ENCODE peak calls at places on chromosomes 12 and 14, in ten cellular contexts. Y is A549, E is thyroid gland, U is Peyer's patch, P is sigmoid colon, X is ovary, H is esophagus squamous epithelium, N is body of pancreas, R is HCT116, M is uterus. G is an unnamed sample.

GRCh38 chr14:91835197-91835919 is 32.0 kb downstream of the TC2N start:
- DNase-seq in E (peak), R (no peak), Y (no peak), N (peak), U (peak), H (no peak), X (no peak), M (no peak), P (no peak), G (no peak)

GRCh38 chr14:36856095-36856878 is 194.6 kb downstream of the PAX9 start:
- DNase-seq in P (no peak), E (no peak), M (no peak), N (no peak), X (no peak), R (no peak), H (no peak), U (no peak), Y (no peak), G (no peak)

GRCh38 chr12:107320929-107321618 is 227.7 kb upstream of the CRY1 start:
- DNase-seq in Y (peak), N (peak), P (no peak), H (no peak), R (no peak), M (no peak), E (peak), X (no peak), U (peak), G (peak)

GRCh38 chr14:64507376-64508156 is 3.0 kb downstream of the ZBTB1 start:
- DNase-seq in U (peak), N (peak), X (no peak), R (no peak), M (no peak), H (no peak), P (no peak), Y (no peak), E (no peak), G (no peak)

GRCh38 chr12:57606399-57606798 is 1.8 kb downstream of the DTX3 start:
- DNase-seq in U (no peak), M (no peak), N (no peak), E (no peak), Y (no peak), X (no peak), R (no peak), P (no peak), H (no peak), G (no peak)

GRCh38 chr14:92443741-92444140 is 69.8 kb upstream of the RIN3 start:
- DNase-seq in R (no peak), N (no peak), P (no peak), Y (no peak), X (no peak), H (no peak), E (no peak), U (no peak), M (no peak), G (no peak)

GRCh38 chr12:124573839-124574786 is 6.7 kb upstream of the NCOR2 start:
- DNase-seq in H (no peak), X (no peak), M (no peak), N (no peak), U (no peak), P (no peak), Y (no peak), E (peak), R (no peak), G (no peak)

GRCh38 chr12:105156260-105156659 is 48.7 kb downstream of the WASHC4 start:
- DNase-seq in P (no peak), Y (no peak), R (no peak), M (no peak), E (no peak), H (no peak), X (no peak), N (no peak), U (no peak), G (no peak)

GRCh38 chr12:39329015-39329414 is 113.9 kb downstream of the KIF21A start:
- DNase-seq in Y (no peak), P (no peak), R (no peak), H (no peak), M (no peak), E (no peak), X (no peak), N (no peak), U (no peak), G (no peak)

GRCh38 chr12:130523863-130524614 is 186.4 kb downstream of the PIWIL1 start:
- DNase-seq in H (no peak), N (no peak), R (no peak), P (no peak), X (no peak), U (no peak), M (no peak), E (no peak), Y (no peak), G (no peak)

GRCh38 chr12:113186033-113186365 is 478 bp downstream of the RITA1 start:
- DNase-seq in N (no peak), X (no peak), Y (peak), H (no peak), U (no peak), P (no peak), R (no peak), M (no peak), E (no peak), G (no peak)

GRCh38 chr14:84225243-84225642 is 1304.7 kb upstream of the FLRT2 start:
- DNase-seq in R (no peak), P (peak), Y (no peak), U (no peak), N (peak), X (peak), H (no peak), M (no peak), E (peak), G (no peak)

GRCh38 chr12:107493646-107494045 is 192.0 kb upstream of the PWP1 start:
- DNase-seq in R (no peak), Y (no peak), U (no peak), N (no peak), H (no peak), E (peak), P (peak), X (no peak), M (no peak), G (no peak)

GRCh38 chr12:28951941-28952340 is 197.1 kb upstream of the FAR2 start:
- DNase-seq in M (no peak), Y (no peak), X (no peak), R (no peak), U (no peak), P (no peak), H (no peak), N (no peak), E (no peak), G (no peak)

GRCh38 chr12:116058574-116058973 is 218.9 kb downstream of the MED13L start:
- DNase-seq in E (no peak), R (no peak), Y (no peak), M (no peak), U (no peak), X (no peak), H (no peak), N (no peak), P (no peak), G (no peak)

GRCh38 chr12:10721654-10722501 is 1.2 kb downstream of the YBX3 start:
- DNase-seq in H (peak), U (peak), E (peak), M (peak), X (peak), Y (peak), R (peak), N (peak), P (peak), G (peak)

GRCh38 chr12:52027085-52027843 is 20.5 kb downstream of the TAMALIN start:
- DNase-seq in E (no peak), Y (no peak), U (no peak), M (no peak), X (no peak), R (no peak), N (no peak), P (peak), H (no peak), G (no peak)

GRCh38 chr12:47247418-47247817 is 167.7 kb upstream of the AMIGO2 start:
- DNase-seq in Y (no peak), H (no peak), M (no peak), E (peak), U (no peak), P (no peak), R (no peak), X (no peak), N (peak), G (no peak)

GRCh38 chr14:28308727-28309126 is 457.9 kb upstream of the FOXG1 start:
- DNase-seq in P (no peak), N (no peak), M (no peak), U (no peak), Y (peak), X (no peak), E (no peak), R (no peak), H (no peak), G (no peak)

GRCh38 chr12:131091413-131091975 is 137.8 kb downstream of the ADGRD1 start:
- DNase-seq in Y (no peak), H (no peak), N (no peak), E (no peak), M (peak), U (peak), X (peak), R (no peak), P (peak), G (peak)

GRCh38 chr14:75610839-75611238 is 32.4 kb downstream of the FLVCR2 start:
- DNase-seq in R (no peak), X (no peak), N (no peak), P (no peak), E (peak), H (no peak), Y (no peak), U (no peak), M (no peak), G (no peak)

GRCh38 chr14:99520571-99521081 is 39.4 kb downstream of the CCNK start:
- DNase-seq in R (no peak), M (no peak), U (no peak), Y (no peak), X (no peak), E (peak), N (no peak), H (no peak), P (peak), G (no peak)

GRCh38 chr12:113547157-113547556 is 75.5 kb upstream of the LHX5 start:
- DNase-seq in U (no peak), N (no peak), H (no peak), X (no peak), Y (no peak), P (no peak), E (no peak), R (no peak), M (no peak), G (no peak)

GRCh38 chr12:22692964-22693555 is 68.1 kb downstream of the ETNK1 start:
- DNase-seq in X (no peak), H (no peak), U (no peak), M (no peak), P (peak), R (no peak), E (no peak), N (no peak), Y (no peak), G (no peak)

GRCh38 chr12:93042684-93043083 is 113.6 kb upstream of the EEA1 start:
- DNase-seq in E (no peak), U (peak), H (no peak), X (no peak), N (no peak), M (no peak), R (no peak), Y (no peak), P (no peak), G (no peak)

GRCh38 chr14:96158735-96159134 is 45.9 kb upstream of the BDKRB2 start:
- DNase-seq in R (no peak), U (peak), E (no peak), N (no peak), X (no peak), P (no peak), M (no peak), Y (no peak), H (no peak), G (no peak)

GRCh38 chr12:57734586-57734985 is 4.0 kb downstream of the AGAP2 start:
- DNase-seq in E (no peak), M (no peak), X (no peak), P (no peak), N (no peak), U (no peak), H (no peak), Y (no peak), R (no peak), G (no peak)

GRCh38 chr14:59751578-59751977 is 119.0 kb downstream of the RTN1 start:
- DNase-seq in U (no peak), M (no peak), N (no peak), E (no peak), R (no peak), P (no peak), H (no peak), X (no peak), Y (no peak), G (no peak)

DNA sequence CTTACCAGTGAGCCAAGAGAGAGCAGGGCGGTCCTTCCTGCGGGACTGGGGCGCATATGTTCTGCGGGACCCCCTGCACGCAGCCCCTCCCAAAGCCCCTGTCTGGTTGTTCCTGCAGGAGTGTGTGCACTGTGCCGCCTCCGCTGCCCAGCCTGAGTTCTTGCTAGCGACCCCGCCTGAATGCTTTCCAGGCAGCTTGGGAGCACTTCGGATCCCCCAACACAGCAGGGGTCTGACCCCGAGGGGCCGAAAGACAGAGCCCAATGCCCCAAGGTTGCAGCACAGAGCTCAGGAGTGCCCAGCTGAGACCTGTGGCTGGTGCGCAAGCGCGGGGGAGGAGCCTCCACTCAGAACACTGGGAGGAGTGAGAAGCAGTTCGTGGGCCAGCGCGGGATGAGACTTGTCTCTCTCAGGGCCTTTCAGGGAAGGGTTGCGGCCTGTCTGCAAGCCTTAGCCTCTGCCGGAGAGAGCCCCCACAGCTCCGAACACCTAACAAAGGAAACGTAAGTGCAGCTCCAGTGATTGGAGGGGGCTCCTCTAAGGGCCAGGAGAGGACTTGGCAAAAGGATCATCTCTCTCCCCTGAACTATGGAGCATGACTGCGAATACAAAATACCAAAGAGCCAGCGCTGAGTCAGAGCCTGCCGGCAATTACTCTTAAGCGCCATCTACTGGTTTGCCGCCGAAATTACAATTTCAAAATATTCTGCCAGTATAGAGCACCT is 50.5 kb downstream of the GTF2A1 start:
- DNase-seq in N (peak), M (peak), X (peak), Y (peak), H (peak), E (peak), U (peak), P (peak), R (peak), G (peak)
- TF ChIP-seq POLR2A in N (peak), M (peak), X (peak), Y (peak), H (no peak), E (peak), U (peak), P (peak), R (peak), G (no peak)

GRCh38 chr14:21095430-21096205 is 2.8 kb downstream of the ZNF219 start:
- DNase-seq in X (no peak), E (no peak), N (no peak), R (no peak), Y (no peak), U (no peak), H (no peak), M (no peak), P (no peak), G (no peak)
- H3K4me3 ChIP-seq in X (no peak), E (no peak), N (no peak), R (no peak), Y (no peak), U (no peak), H (no peak), M (no peak), P (no peak), G (no peak)

GRCh38 chr14:38150075-38150474 is 57.6 kb upstream of the SSTR1 start:
- DNase-seq in P (no peak), X (no peak), U (no peak), H (no peak), Y (no peak), R (no peak), E (no peak), M (no peak), N (no peak), G (no peak)
- TF ChIP-seq CTCF in P (no peak), X (no peak), U (no peak), H (no peak), Y (no peak), R (no peak), E (peak), M (no peak), N (no peak), G (no peak)

GRCh38 chr14:23326491-23327332 is 5.5 kb downstream of the PABPN1 start:
- DNase-seq in U (no peak), X (no peak), E (no peak), N (no peak), M (no peak), H (no peak), P (no peak), R (no peak), Y (no peak), G (peak)
- TF ChIP-seq POLR2A in U (no peak), X (no peak), E (no peak), N (peak), M (no peak), H (no peak), P (no peak), R (no peak), Y (peak), G (no peak)

GRCh38 chr12:26204612-26205289 is 9.4 kb downstream of the SSPN start:
- DNase-seq in M (peak), X (peak), E (peak), P (peak), H (no peak), Y (no peak), N (no peak), U (no peak), R (no peak), G (no peak)
- H3K4me3 ChIP-seq in M (no peak), X (no peak), E (no peak), P (no peak), H (no peak), Y (no peak), N (no peak), U (no peak), R (no peak), G (no peak)

GRCh38 chr14:104793703-104793959 is 1.9 kb downstream of the AKT1 start:
- DNase-seq in R (no peak), U (no peak), X (no peak), H (no peak), M (no peak), N (no peak), P (no peak), Y (no peak), E (no peak), G (no peak)

GRCh38 chr14:104791425-104791824 is 4.1 kb downstream of the AKT1 start:
- DNase-seq in X (no peak), U (no peak), N (no peak), E (no peak), H (no peak), M (no peak), P (no peak), Y (no peak), R (no peak), G (no peak)

GRCh38 chr14:104794099-104794498 is 1.4 kb downstream of the AKT1 start:
- DNase-seq in Y (peak), R (no peak), P (no peak), E (no peak), X (no peak), U (peak), M (no peak), N (peak), H (no peak), G (no peak)

GRCh38 chr14:104792945-104793702 is 2.4 kb downstream of the AKT1 start:
- DNase-seq in E (no peak), H (no peak), R (no peak), M (no peak), Y (no peak), U (no peak), N (no peak), P (no peak), X (no peak), G (no peak)

GRCh38 chr14:104792101-104792884 is 3.3 kb downstream of the AKT1 start:
- DNase-seq in X (no peak), M (no peak), H (no peak), E (peak), U (no peak), P (no peak), Y (no peak), R (no peak), N (peak), G (no peak)
- TF ChIP-seq CTCF in X (no peak), M (no peak), H (no peak), E (no peak), U (no peak), P (no peak), Y (no peak), R (no peak), N (no peak), G (no peak)

DNA sequence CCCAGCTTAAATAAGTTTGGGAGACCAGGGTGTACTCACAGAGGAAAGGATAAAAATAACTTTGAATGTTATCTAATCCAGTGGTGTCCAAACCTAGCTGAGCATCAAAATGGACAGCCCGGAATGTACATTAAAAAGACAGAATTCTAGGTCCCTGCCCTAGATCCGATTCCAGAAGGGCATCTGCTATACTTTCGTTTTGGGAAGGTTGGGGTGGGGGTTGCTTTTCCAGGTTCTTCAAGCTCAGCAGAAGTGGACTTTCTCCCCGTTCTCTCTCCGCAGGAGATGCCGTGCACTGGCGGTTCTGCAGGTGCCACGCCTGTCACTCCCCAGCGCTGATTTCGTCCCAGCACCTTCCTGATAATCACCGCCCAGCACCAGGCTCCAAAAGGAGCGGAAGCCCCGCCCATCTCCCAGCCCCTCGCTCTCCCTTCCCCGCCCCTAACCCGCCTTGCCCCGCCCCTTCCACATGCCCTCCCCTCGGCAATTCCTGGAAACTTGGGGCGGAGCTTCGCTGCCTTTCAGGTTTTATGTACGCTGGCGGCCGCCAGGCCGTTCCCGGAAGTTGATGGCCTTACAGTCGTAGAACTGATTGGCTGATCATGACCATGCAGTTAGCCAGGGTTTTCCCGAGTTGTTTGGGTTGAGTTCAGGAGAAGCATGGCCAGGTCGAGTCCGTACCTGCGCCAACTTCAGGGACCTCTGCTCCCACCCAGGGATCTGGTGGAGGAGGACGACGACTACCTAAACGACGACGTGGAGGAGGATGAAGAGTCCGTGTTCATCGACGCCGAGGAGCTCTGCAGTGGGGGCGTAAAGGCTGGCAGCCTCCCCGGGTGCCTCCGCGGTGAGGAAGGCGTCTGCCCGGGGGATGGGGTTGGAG is at the start of gene HELB:
- DNase-seq in M (peak), N (peak), E (peak), H (peak), X (peak), Y (peak), R (peak), U (peak), P (peak), G (peak)
- TF ChIP-seq POLR2A in M (peak), N (peak), E (peak), H (no peak), X (no peak), Y (peak), R (peak), U (peak), P (no peak), G (no peak)

DNA sequence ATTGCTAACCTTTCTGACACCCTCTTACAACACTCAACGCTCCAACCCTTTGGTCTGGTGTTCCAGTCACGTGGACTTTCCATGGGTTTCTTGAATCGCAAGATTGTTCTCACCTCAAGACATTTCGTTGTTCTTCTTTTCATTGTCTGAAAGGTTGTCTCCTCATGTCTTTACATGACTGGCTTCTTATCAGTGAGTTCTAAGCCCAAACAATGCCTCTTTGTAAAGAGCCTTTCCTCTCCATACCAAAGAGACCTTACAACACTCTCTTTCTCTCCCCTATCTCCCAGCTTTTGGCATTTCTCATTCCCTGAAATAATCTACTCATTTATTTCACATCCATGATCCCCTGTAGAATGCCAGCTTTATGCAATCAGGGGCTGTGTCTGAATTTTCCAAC is 1144.8 kb downstream of the AACS start:
- DNase-seq in M (no peak), H (no peak), R (no peak), X (no peak), Y (no peak), N (no peak), E (no peak), P (no peak), U (no peak), G (no peak)
- H3K4me3 ChIP-seq in M (no peak), H (no peak), R (no peak), X (no peak), Y (no peak), N (no peak), E (no peak), P (no peak), U (no peak), G (no peak)

G was measured in lower leg skin.